ENCODE peak calls at places on chromosomes 3 and 15, in four cellular contexts. Q is GM04504, B is HS-27A, S is WTC11. X is an unnamed sample.

GRCh38 chr3:194781617-194782016 is 95.9 kb downstream of the FAM43A start:
- DNase-seq in Q (no peak), B (no peak), S (no peak), X (no peak)

GRCh38 chr15:72585659-72586058 is 68.8 kb upstream of the GOLGA6B start:
- DNase-seq in Q (no peak), B (no peak), S (no peak), X (no peak)

GRCh38 chr3:53196575-53197407 is 35.8 kb downstream of the PRKCD start:
- DNase-seq in Q (no peak), B (no peak), S (peak), X (peak)

GRCh38 chr15:90592144-90592887 is 62.6 kb downstream of the CRTC3 start:
- DNase-seq in Q (peak), B (no peak), S (no peak), X (peak)

GRCh38 chr3:112865757-112866156 is 19.1 kb upstream of the CD200R1L start:
- DNase-seq in Q (no peak), B (no peak), S (no peak), X (no peak)

GRCh38 chr3:12423918-12424634 is 60.2 kb upstream of the TSEN2 start:
- DNase-seq in Q (no peak), B (no peak), S (no peak), X (no peak)

GRCh38 chr3:40989141-40990061 is 209.9 kb upstream of the CTNNB1 start:
- DNase-seq in Q (no peak), B (no peak), S (no peak), X (no peak)

GRCh38 chr15:94793641-94794040 is 562.3 kb downstream of the MCTP2 start:
- DNase-seq in Q (no peak), B (no peak), S (no peak), X (no peak)

GRCh38 chr3:159765860-159766294 is 222.8 kb upstream of the IL12A start:
- DNase-seq in Q (no peak), B (no peak), S (no peak), X (no peak)

GRCh38 chr3:13711911-13712650 is 163.2 kb downstream of the FBLN2 start:
- DNase-seq in Q (no peak), B (no peak), S (peak), X (no peak)

GRCh38 chr15:46260937-46261336 is 626.1 kb downstream of the SQOR start:
- DNase-seq in Q (no peak), B (no peak), S (peak), X (no peak)

GRCh38 chr3:38493019-38493418 is 3.1 kb upstream of the EXOG start:
- DNase-seq in Q (peak), B (no peak), S (no peak), X (peak)

GRCh38 chr3:136818851-136819783 is at the start of gene SLC35G2:
- DNase-seq in Q (no peak), B (peak), S (peak), X (no peak)

GRCh38 chr3:182861345-182861744 is 68.0 kb downstream of the ATP11B start:
- DNase-seq in Q (peak), B (no peak), S (no peak), X (no peak)

GRCh38 chr3:72247645-72248388 is 462.9 kb upstream of the PROK2 start:
- DNase-seq in Q (no peak), B (no peak), S (no peak), X (no peak)

GRCh38 chr3:131543714-131544113 is 40.9 kb upstream of the MRPL3 start:
- DNase-seq in Q (peak), B (no peak), S (no peak), X (peak)

GRCh38 chr3:16975083-16975482 is 90.3 kb downstream of the PLCL2 start:
- DNase-seq in Q (no peak), B (no peak), S (no peak), X (no peak)

GRCh38 chr3:106435899-106436453 is 567.2 kb upstream of the CBLB start:
- DNase-seq in Q (no peak), B (no peak), S (no peak), X (no peak)

GRCh38 chr3:151318313-151318712 is 1.7 kb upstream of the GPR87 start:
- DNase-seq in Q (peak), B (no peak), S (no peak), X (no peak)

GRCh38 chr3:158101330-158102218 is 4.6 kb downstream of the SHOX2 start:
- DNase-seq in Q (no peak), B (no peak), S (no peak), X (no peak)

GRCh38 chr3:16151109-16151508 is 23.4 kb upstream of the GALNT15 start:
- DNase-seq in Q (peak), B (no peak), S (no peak), X (no peak)

GRCh38 chr15:68442041-68442440 is 10.1 kb upstream of the ITGA11 start:
- DNase-seq in Q (no peak), B (no peak), S (no peak), X (no peak)

GRCh38 chr3:46883252-46884185 is 6.0 kb downstream of the PTH1R start:
- DNase-seq in Q (no peak), B (no peak), S (no peak), X (no peak)

GRCh38 chr15:61584410-61584809 is 355.3 kb upstream of the RORA start:
- DNase-seq in Q (no peak), B (peak), S (no peak), X (no peak)

GRCh38 chr3:193774916-193775285 is 181.9 kb downstream of the OPA1 start:
- DNase-seq in Q (no peak), B (no peak), S (no peak), X (no peak)

GRCh38 chr3:185489462-185489861 is 9.4 kb downstream of the TMEM41A start:
- DNase-seq in Q (no peak), B (no peak), S (no peak), X (no peak)

GRCh38 chr15:101296418-101297405 is 1.7 kb upstream of the SNRPA1 start:
- DNase-seq in Q (no peak), B (no peak), S (no peak), X (no peak)

GRCh38 chr3:8589880-8590556 is 54.6 kb downstream of the SSUH2 start:
- DNase-seq in Q (peak), B (peak), S (no peak), X (no peak)

GRCh38 chr15:64635486-64635815 is 139.9 kb downstream of the RBPMS2 start:
- DNase-seq in Q (peak), B (no peak), S (no peak), X (no peak)

GRCh38 chr15:39783244-39783820 is 691 bp upstream of the FSIP1 start:
- DNase-seq in Q (no peak), B (no peak), S (no peak), X (no peak)

GRCh38 chr3:53114011-53114400 is 16.2 kb downstream of the RFT1 start:
- DNase-seq in Q (peak), B (peak), S (peak), X (peak)

GRCh38 chr3:39142067-39142466 is 11.3 kb downstream of the CSRNP1 start:
- DNase-seq in Q (no peak), B (no peak), S (no peak), X (no peak)

GRCh38 chr3:48656841-48657281 is 5.8 kb downstream of the CELSR3 start:
- DNase-seq in Q (no peak), B (no peak), S (no peak), X (no peak)

X was measured in HFF-Myc.